ENCODE peak calls at places on chromosomes 2 and 18, in seven cellular contexts. C is OCI-LY7; L is endothelial cell of umbilical vein; W is CD8-positive, alpha-beta T cell; Z is tibial nerve; X is transverse colon; T is fibroblast of lung. G is an unnamed sample. For H3K4me1, the result is how much of the 10 kb centered on the place peaks cover.

GRCh38 chr2:234526711-234527110 is 29.8 kb upstream of the ARL4C start:
- DNase-seq in W (no peak), X (no peak), T (no peak), L (no peak), C (no peak), Z (no peak), G (no peak)

GRCh38 chr2:100976634-100977391 is 25.3 kb upstream of the RPL31 start:
- DNase-seq in L (no peak), T (peak), C (peak), X (no peak), W (no peak), Z (no peak), G (peak)

GRCh38 chr2:112811841-112812306 is 24.7 kb downstream of the IL1B start:
- DNase-seq in X (no peak), C (no peak), T (peak), Z (no peak), L (peak), W (no peak), G (no peak)

GRCh38 chr2:109238580-109238979 is 109.6 kb downstream of the SH3RF3 start:
- DNase-seq in T (peak), X (peak), C (no peak), W (peak), L (peak), Z (no peak), G (no peak)

GRCh38 chr2:96138146-96139145 is at the start of gene ASTL:
- DNase-seq in Z (no peak), C (peak), X (peak), W (peak), L (peak), T (peak), G (peak)

GRCh38 chr2:143192085-143192484 is 62.9 kb downstream of the ARHGAP15 start:
- DNase-seq in Z (no peak), W (no peak), L (no peak), T (no peak), C (no peak), X (no peak), G (no peak)

GRCh38 chr18:71902482-71902881 is 641.7 kb downstream of the CBLN2 start:
- DNase-seq in X (no peak), C (no peak), T (no peak), W (no peak), L (no peak), Z (no peak), G (no peak)

GRCh38 chr18:8685141-8685913 is 20.0 kb upstream of the MTCL1 start:
- DNase-seq in C (no peak), T (peak), W (no peak), X (no peak), L (no peak), Z (no peak), G (no peak)

GRCh38 chr2:37827455-37827854 is 97.6 kb upstream of the RMDN2 start:
- DNase-seq in Z (no peak), L (no peak), W (no peak), X (no peak), T (no peak), C (no peak), G (no peak)

GRCh38 chr18:13611616-13612110 is 114.7 kb downstream of the FAM210A start:
- DNase-seq in L (peak), C (no peak), Z (no peak), X (no peak), T (peak), W (no peak), G (no peak)

GRCh38 chr2:74186038-74186437 is 7.4 kb upstream of the MOB1A start:
- DNase-seq in X (peak), Z (no peak), W (no peak), C (peak), L (no peak), T (no peak), G (no peak)

GRCh38 chr2:68911714-68912510 is 40.7 kb upstream of the BMP10 start:
- DNase-seq in L (no peak), C (no peak), Z (no peak), T (no peak), X (no peak), W (no peak), G (no peak)

GRCh38 chr2:183026424-183026823 is 11.8 kb downstream of the NCKAP1 start:
- DNase-seq in W (no peak), T (no peak), L (no peak), Z (no peak), C (no peak), X (no peak), G (no peak)

GRCh38 chr2:158735822-158736580 is 59.1 kb upstream of the DAPL1 start:
- DNase-seq in X (no peak), Z (no peak), L (no peak), W (no peak), T (no peak), C (no peak), G (no peak)

GRCh38 chr2:28193552-28194383 is 198.9 kb upstream of the FOSL2 start:
- DNase-seq in T (peak), C (no peak), Z (no peak), W (no peak), X (no peak), L (peak), G (no peak)

GRCh38 chr2:98308532-98308931 is 37.7 kb upstream of the CNGA3 start:
- DNase-seq in Z (no peak), L (no peak), T (no peak), W (no peak), X (no peak), C (no peak), G (no peak)

GRCh38 chr2:119672161-119672862 is 6.7 kb upstream of the TMEM177 start:
- DNase-seq in C (no peak), X (no peak), T (no peak), L (peak), W (no peak), Z (no peak), G (no peak)

GRCh38 chr2:64604929-64605550 is 48.7 kb downstream of the SERTAD2 start:
- DNase-seq in C (no peak), Z (no peak), X (no peak), T (peak), L (no peak), W (no peak), G (no peak)

GRCh38 chr2:239103125-239104098 is 255.5 kb downstream of the TWIST2 start:
- DNase-seq in W (no peak), X (no peak), C (no peak), T (no peak), L (no peak), Z (no peak), G (no peak)

GRCh38 chr18:35355140-35355618 is 11.0 kb upstream of the ZNF24 start:
- DNase-seq in L (peak), W (peak), Z (peak), X (peak), T (peak), C (peak), G (peak)

GRCh38 chr18:2846638-2847340 is at the start of gene EMILIN2:
- DNase-seq in T (peak), L (peak), Z (peak), W (peak), X (peak), C (no peak), G (no peak)

GRCh38 chr2:235002198-235003095 is 50.6 kb downstream of the SH3BP4 start:
- DNase-seq in T (peak), L (no peak), Z (no peak), X (no peak), W (no peak), C (no peak), G (no peak)

GRCh38 chr18:76588591-76589303 is 93.7 kb upstream of the ZNF516 start:
- DNase-seq in C (no peak), L (no peak), X (no peak), W (no peak), T (peak), Z (no peak), G (no peak)

GRCh38 chr2:241817126-241817820 is 8.3 kb downstream of the NEU4 start:
- DNase-seq in Z (peak), T (no peak), L (no peak), X (peak), C (no peak), W (no peak), G (no peak)

GRCh38 chr2:148253716-148254115 is 232.8 kb downstream of the MBD5 start:
- DNase-seq in T (peak), L (peak), W (no peak), Z (no peak), X (no peak), C (peak), G (peak)

GRCh38 chr2:45469314-45470099 is 141.6 kb downstream of the SRBD1 start:
- DNase-seq in X (no peak), Z (no peak), W (no peak), C (no peak), T (no peak), L (peak), G (no peak)

GRCh38 chr2:216713691-216714411 is 18.5 kb upstream of the IGFBP5 start:
- DNase-seq in Z (peak), C (no peak), T (peak), X (no peak), L (no peak), W (no peak), G (peak)

DNA sequence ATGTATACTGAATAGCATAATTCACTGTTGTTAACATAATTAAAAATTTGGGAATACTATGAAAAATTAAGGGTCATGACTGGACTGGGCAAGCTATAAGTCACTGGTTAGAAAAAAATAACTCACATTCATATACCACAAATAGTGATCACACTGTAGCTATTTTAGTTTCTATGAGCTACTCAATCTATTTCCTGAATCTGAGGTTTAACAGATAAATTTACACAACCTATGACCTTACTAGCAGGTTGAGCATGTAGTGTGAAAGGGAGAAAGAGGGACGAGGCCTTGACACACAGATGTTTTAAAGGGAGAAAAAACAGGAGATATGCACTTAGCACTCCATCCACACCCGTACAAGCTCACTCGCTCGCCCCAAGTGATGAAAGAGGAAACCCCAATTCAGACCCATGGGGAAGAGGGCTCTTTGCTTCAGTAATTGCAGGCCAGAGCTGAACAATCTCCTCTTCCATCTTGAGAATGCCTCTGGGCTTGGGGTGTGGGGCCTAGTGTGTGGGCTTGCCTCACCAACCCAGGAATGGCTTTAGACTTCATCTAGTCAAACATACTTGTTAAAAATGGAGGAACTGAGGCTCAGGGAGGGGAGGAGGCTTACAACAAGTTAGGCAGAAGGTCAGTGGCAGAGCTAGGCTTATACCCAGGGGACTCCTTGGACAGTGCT is 10.7 kb downstream of the CYRIA start:
- DNase-seq in X (no peak), C (peak), Z (no peak), L (no peak), W (no peak), T (no peak), G (no peak)
- H3K4me1 ChIP-seq in X (half or more), C (half or more), Z (half or more), L (under half), W (under half), T (under half), G (under half)

GRCh38 chr2:141455211-141455826 is 675.5 kb downstream of the LRP1B start:
- DNase-seq in W (no peak), T (no peak), Z (no peak), C (no peak), L (no peak), X (no peak), G (peak)
- H3K4me3 ChIP-seq in W (no peak), T (no peak), Z (no peak), C (no peak), L (no peak), X (no peak), G (no peak)

GRCh38 chr18:78393463-78393862 is 586.2 kb upstream of the SALL3 start:
- DNase-seq in L (no peak), X (no peak), Z (no peak), T (no peak), W (no peak), C (no peak), G (no peak)

GRCh38 chr18:78399992-78400503 is 579.6 kb upstream of the SALL3 start:
- DNase-seq in L (no peak), Z (no peak), W (no peak), C (no peak), X (no peak), T (no peak), G (no peak)

GRCh38 chr18:78396077-78396476 is 583.5 kb upstream of the SALL3 start:
- DNase-seq in Z (no peak), W (no peak), L (no peak), X (no peak), T (no peak), C (no peak), G (no peak)

GRCh38 chr18:78402440-78402839 is 577.2 kb upstream of the SALL3 start:
- DNase-seq in T (no peak), L (no peak), C (no peak), Z (no peak), X (no peak), W (no peak), G (no peak)

GRCh38 chr18:78396756-78397155 is 582.9 kb upstream of the SALL3 start:
- DNase-seq in Z (no peak), C (no peak), L (no peak), T (no peak), X (no peak), W (no peak), G (no peak)
- TF ChIP-seq CTCF in Z (no peak), C (no peak), L (no peak), T (no peak), X (no peak), W (no peak), G (no peak)

GRCh38 chr2:217939629-217940245 is 63.1 kb downstream of the TNS1 start:
- DNase-seq in C (no peak), X (no peak), Z (no peak), T (no peak), W (no peak), L (no peak), G (no peak)

GRCh38 chr2:217942731-217943335 is 60.0 kb downstream of the TNS1 start:
- DNase-seq in L (no peak), W (no peak), Z (no peak), T (no peak), C (no peak), X (no peak), G (no peak)

GRCh38 chr2:217940261-217941220 is 62.3 kb downstream of the TNS1 start:
- DNase-seq in C (no peak), W (no peak), X (no peak), T (no peak), Z (no peak), L (no peak), G (no peak)

GRCh38 chr2:217941886-217942728 is 60.7 kb downstream of the TNS1 start:
- DNase-seq in X (no peak), T (no peak), C (no peak), L (no peak), W (no peak), Z (no peak), G (no peak)

GRCh38 chr2:217941339-217941738 is 61.5 kb downstream of the TNS1 start:
- DNase-seq in W (no peak), X (no peak), Z (no peak), T (no peak), L (no peak), C (no peak), G (no peak)
- H3K4me1 ChIP-seq in W (under half), X (under half), Z (half or more), T (under half), L (under half), C (under half), G (under half)

GRCh38 chr2:195606179-195606578 is 50.8 kb upstream of the SLC39A10 start:
- DNase-seq in L (no peak), T (no peak), C (no peak), Z (no peak), W (no peak), X (no peak), G (no peak)

GRCh38 chr2:195602687-195603086 is 54.3 kb upstream of the SLC39A10 start:
- DNase-seq in W (no peak), X (no peak), C (no peak), T (no peak), L (no peak), Z (no peak), G (no peak)

GRCh38 chr2:195603408-195603807 is 53.6 kb upstream of the SLC39A10 start:
- DNase-seq in T (no peak), Z (no peak), W (no peak), X (no peak), L (no peak), C (no peak), G (no peak)

GRCh38 chr2:195601361-195601760 is 55.7 kb upstream of the SLC39A10 start:
- DNase-seq in W (no peak), C (no peak), X (no peak), T (peak), Z (no peak), L (no peak), G (no peak)

DNA sequence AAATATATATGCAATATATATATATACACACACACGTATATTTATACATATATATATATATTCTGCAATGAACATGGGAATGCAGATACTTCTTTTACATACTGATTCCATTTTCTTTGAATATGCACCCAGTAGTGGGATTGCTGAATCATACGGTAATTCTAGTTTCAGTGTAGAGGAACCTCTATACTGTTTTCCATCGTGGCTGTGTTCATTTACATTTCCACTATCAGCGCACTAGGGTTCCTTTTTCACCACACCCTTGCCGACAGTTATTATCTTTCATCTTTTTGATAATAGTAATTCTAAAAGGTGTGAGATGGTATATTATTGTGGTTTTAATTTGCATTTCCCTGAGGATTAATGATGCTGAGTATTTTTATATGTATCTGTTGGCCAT is 52.3 kb upstream of the SLC39A10 start:
- DNase-seq in X (no peak), T (no peak), C (no peak), Z (no peak), W (no peak), L (no peak), G (no peak)
- H3K4me3 ChIP-seq in X (no peak), T (no peak), C (no peak), Z (no peak), W (no peak), L (no peak), G (no peak)

GRCh38 chr2:137173514-137173913 is 408.2 kb downstream of the THSD7B start:
- DNase-seq in L (no peak), Z (no peak), C (peak), W (no peak), X (no peak), T (peak), G (no peak)
- TF ChIP-seq CTCF in L (no peak), Z (no peak), C (peak), W (no peak), X (no peak), T (peak), G (no peak)

GRCh38 chr18:79949571-79950439 is 1.6 kb downstream of the SLC66A2 start:
- DNase-seq in W (no peak), T (no peak), L (peak), Z (no peak), X (peak), C (peak), G (no peak)
- H3K4me1 ChIP-seq in W (under half), T (under half), L (under half), Z (half or more), X (half or more), C (under half), G (under half)

DNA sequence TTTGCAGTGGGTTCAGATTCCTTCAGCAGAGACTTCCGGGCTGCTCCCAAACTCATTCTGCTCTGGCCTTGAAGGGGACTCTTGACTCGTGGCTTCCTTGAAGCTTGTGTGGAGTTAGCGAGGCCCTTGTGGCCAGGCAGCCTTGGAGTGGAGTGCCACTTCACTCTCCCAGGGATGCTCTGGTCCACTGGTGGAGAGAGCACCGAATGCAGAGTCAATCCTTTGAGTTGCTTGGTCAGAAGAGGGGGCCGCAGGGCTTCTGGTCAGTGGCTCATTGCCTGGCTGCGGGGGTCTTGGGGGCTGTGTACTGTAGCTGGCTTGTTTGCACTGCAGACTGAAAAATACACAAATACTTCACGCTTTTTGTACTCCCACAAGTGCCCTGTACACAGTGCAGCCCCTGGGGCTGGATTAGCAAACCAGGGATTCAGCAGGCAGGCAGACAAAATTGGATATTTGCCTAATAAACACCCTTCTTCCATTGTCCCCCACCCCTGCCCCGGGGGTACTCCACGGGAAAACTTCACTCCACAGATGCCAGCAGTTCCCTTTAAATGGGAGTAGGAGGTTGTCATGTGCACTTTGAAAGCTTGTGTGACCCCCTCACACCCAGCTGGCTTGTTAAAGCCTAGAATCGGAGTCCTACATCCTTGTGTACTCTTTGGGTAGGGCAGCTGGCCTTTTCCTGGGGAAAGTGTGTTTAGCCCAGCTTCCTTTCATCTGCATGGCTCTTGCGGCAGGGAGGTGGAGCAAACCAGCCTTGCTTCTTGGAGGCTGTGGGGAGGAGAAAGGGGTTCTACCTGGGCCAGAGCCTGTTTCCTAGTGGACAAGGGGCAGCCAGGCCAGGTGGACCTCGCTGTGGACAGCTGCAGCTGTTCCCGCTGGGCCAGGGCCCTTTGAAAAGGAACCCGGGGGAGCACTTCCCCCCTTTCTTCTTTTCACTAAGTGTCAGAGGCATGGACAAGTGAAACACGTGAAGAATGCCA is 3.4 kb downstream of the GLI2 start:
- DNase-seq in W (no peak), X (no peak), T (no peak), Z (no peak), L (no peak), C (no peak), G (no peak)
- H3K4me3 ChIP-seq in W (no peak), X (no peak), T (no peak), Z (no peak), L (no peak), C (no peak), G (no peak)

DNA sequence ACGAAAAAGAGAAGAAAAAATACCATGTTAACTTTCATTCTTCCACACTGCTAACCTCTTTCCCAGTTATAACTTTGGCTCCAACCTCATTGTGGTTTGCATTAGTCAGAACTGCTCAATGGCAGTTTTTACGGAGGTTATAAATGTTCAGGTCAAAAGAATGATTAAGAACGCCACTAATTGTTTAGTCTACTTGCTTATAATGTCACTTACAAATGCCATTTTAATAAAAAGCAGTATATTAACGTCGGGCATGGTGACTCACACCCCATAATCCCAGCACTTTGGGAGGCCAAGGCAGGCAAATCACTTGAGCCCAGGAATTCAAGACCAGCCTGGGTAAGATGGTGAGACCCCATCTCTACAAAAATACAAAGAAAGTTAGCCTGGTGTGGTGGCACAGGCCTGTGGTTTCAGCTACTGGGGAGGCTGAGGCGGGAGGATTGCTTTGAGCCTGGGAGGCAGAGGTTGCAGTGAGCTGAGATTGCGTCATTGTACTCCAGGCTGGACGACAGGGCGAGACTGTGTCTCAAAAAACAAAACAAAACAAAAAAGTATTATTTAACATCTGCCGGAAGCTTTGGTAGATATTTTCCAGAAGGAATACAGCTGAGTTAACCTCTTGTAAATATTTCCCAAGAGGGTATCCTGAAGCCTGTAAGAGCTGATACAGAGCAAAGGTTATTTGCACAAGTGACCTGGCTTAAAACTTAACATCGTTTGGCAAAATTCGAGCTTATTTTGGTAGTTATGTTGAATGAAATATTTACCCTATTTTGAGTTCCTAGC is 5.1 kb downstream of the AGPS start:
- DNase-seq in X (peak), Z (no peak), C (no peak), W (no peak), T (peak), L (peak), G (no peak)
- TF ChIP-seq CTCF in X (no peak), Z (no peak), C (no peak), W (no peak), T (no peak), L (no peak), G (no peak)